ENCODE peak calls at places on chromosomes 12 and 14, in nine cellular contexts. A, U, F, N, K, S, W, M and C are unnamed samples.

GRCh38 chr12:107760207-107760816 is 625 bp downstream of the PRDM4 start:
- DNase-seq in A (peak), U (no peak), F (peak), N (no peak), K (peak), S (peak), W (no peak), M (peak), C (no peak)

GRCh38 chr12:101051901-101052550 is 158.0 kb downstream of the SLC5A8 start:
- DNase-seq in A (peak), U (no peak), F (no peak), N (no peak), K (peak), S (peak), W (no peak), M (no peak), C (no peak)

GRCh38 chr12:49983892-49984291 is 11.1 kb downstream of the AQP6 start:
- DNase-seq in A (no peak), U (peak), F (peak), N (no peak), K (no peak), S (no peak), W (no peak), M (no peak), C (no peak)

GRCh38 chr12:9241301-9241700 is 33.1 kb upstream of the PZP start:
- DNase-seq in A (no peak), U (no peak), F (no peak), N (no peak), K (no peak), S (no peak), W (no peak), M (no peak), C (no peak)

GRCh38 chr14:64215978-64216377 is 78.2 kb downstream of the ESR2 start:
- DNase-seq in A (no peak), U (no peak), F (no peak), N (no peak), K (no peak), S (no peak), W (no peak), M (no peak), C (no peak)

GRCh38 chr14:75070383-75070782 is 942 bp downstream of the ZC2HC1C start:
- DNase-seq in A (no peak), U (no peak), F (no peak), N (no peak), K (no peak), S (no peak), W (no peak), M (no peak), C (no peak)

GRCh38 chr14:81474156-81474492 is 59.5 kb downstream of the SEL1L start:
- DNase-seq in A (no peak), U (no peak), F (no peak), N (no peak), K (no peak), S (no peak), W (no peak), M (no peak), C (no peak)

GRCh38 chr14:69617796-69618195 is 6.4 kb downstream of the SUSD6 start:
- DNase-seq in A (no peak), U (no peak), F (no peak), N (no peak), K (no peak), S (no peak), W (no peak), M (no peak), C (no peak)

GRCh38 chr12:69415471-69416275 is 54.5 kb upstream of the FRS2 start:
- DNase-seq in A (peak), U (peak), F (peak), N (no peak), K (peak), S (peak), W (no peak), M (no peak), C (no peak)

GRCh38 chr14:39739796-39740195 is 307.6 kb upstream of the FBXO33 start:
- DNase-seq in A (no peak), U (no peak), F (no peak), N (no peak), K (no peak), S (no peak), W (no peak), M (peak), C (no peak)